ENCODE peak calls at places on chromosomes 1 and 21, in six cellular contexts. One of them, this sample, is unnamed. For H3K27me3, the result is how much of the 10 kb centered on the place peaks cover.

GRCh38 chr1:29912413-29912812 is 676.1 kb downstream of the PTPRU start:
- DNase-seq in tibial nerve: no peak
- DNase-seq in WERI-Rb-1: no peak
- DNase-seq in hepatocyte: peak
- DNase-seq in tibial artery: no peak
- DNase-seq in IMR-90: peak
- DNase-seq in this sample: no peak

GRCh38 chr1:212485895-212486590 is 53.3 kb downstream of the NENF start:
- DNase-seq in tibial nerve: peak
- DNase-seq in WERI-Rb-1: peak
- DNase-seq in IMR-90: peak
- DNase-seq in hepatocyte: peak
- DNase-seq in tibial artery: peak
- DNase-seq in this sample: no peak

GRCh38 chr1:106998431-106999002 is 58.0 kb upstream of the PRMT6 start:
- DNase-seq in WERI-Rb-1: no peak
- DNase-seq in hepatocyte: peak
- DNase-seq in tibial nerve: no peak
- DNase-seq in tibial artery: no peak
- DNase-seq in IMR-90: no peak
- DNase-seq in this sample: no peak

GRCh38 chr1:156106624-156107488 is 7.7 kb upstream of the LMNA start:
- DNase-seq in IMR-90: peak
- DNase-seq in tibial artery: no peak
- DNase-seq in hepatocyte: no peak
- DNase-seq in WERI-Rb-1: no peak
- DNase-seq in tibial nerve: peak
- DNase-seq in this sample: no peak

GRCh38 chr1:194372266-194372665 is 1185.9 kb upstream of the B3GALT2 start:
- DNase-seq in hepatocyte: no peak
- DNase-seq in tibial artery: no peak
- DNase-seq in IMR-90: no peak
- DNase-seq in tibial nerve: no peak
- DNase-seq in WERI-Rb-1: no peak
- DNase-seq in this sample: no peak

GRCh38 chr1:180198611-180199010 is 31.5 kb upstream of the LHX4 start:
- DNase-seq in IMR-90: no peak
- DNase-seq in tibial artery: no peak
- DNase-seq in hepatocyte: no peak
- DNase-seq in tibial nerve: no peak
- DNase-seq in WERI-Rb-1: no peak
- DNase-seq in this sample: no peak

GRCh38 chr1:57086141-57086540 is 120.3 kb upstream of the C8B start:
- DNase-seq in IMR-90: no peak
- DNase-seq in WERI-Rb-1: peak
- DNase-seq in tibial artery: no peak
- DNase-seq in tibial nerve: no peak
- DNase-seq in hepatocyte: no peak
- DNase-seq in this sample: no peak

GRCh38 chr1:26302733-26303405 is 3.6 kb downstream of the UBXN11 start:
- DNase-seq in WERI-Rb-1: no peak
- DNase-seq in hepatocyte: no peak
- DNase-seq in IMR-90: peak
- DNase-seq in tibial artery: no peak
- DNase-seq in tibial nerve: no peak
- DNase-seq in this sample: no peak

GRCh38 chr1:214447557-214447871 is 103.9 kb downstream of the PTPN14 start:
- DNase-seq in tibial artery: no peak
- DNase-seq in IMR-90: no peak
- DNase-seq in tibial nerve: no peak
- DNase-seq in hepatocyte: no peak
- DNase-seq in WERI-Rb-1: no peak
- DNase-seq in this sample: no peak

GRCh38 chr1:234902774-234903173 is 225.9 kb downstream of the TOMM20 start:
- DNase-seq in tibial nerve: no peak
- DNase-seq in IMR-90: no peak
- DNase-seq in tibial artery: no peak
- DNase-seq in hepatocyte: no peak
- DNase-seq in WERI-Rb-1: no peak
- DNase-seq in this sample: no peak

GRCh38 chr1:3002349-3003038 is 18.8 kb upstream of the ACTRT2 start:
- DNase-seq in hepatocyte: no peak
- DNase-seq in tibial artery: peak
- DNase-seq in WERI-Rb-1: no peak
- DNase-seq in tibial nerve: no peak
- DNase-seq in IMR-90: no peak
- DNase-seq in this sample: no peak

GRCh38 chr1:233631810-233632375 is 18.0 kb downstream of the KCNK1 start:
- DNase-seq in tibial artery: no peak
- DNase-seq in hepatocyte: no peak
- DNase-seq in IMR-90: no peak
- DNase-seq in tibial nerve: no peak
- DNase-seq in WERI-Rb-1: no peak
- DNase-seq in this sample: no peak

GRCh38 chr1:36628804-36629203 is 146.1 kb upstream of the CSF3R start:
- DNase-seq in WERI-Rb-1: no peak
- DNase-seq in hepatocyte: no peak
- DNase-seq in IMR-90: no peak
- DNase-seq in tibial nerve: no peak
- DNase-seq in tibial artery: no peak
- DNase-seq in this sample: no peak

GRCh38 chr1:75034376-75034775 is 99.8 kb upstream of the LHX8 start:
- DNase-seq in tibial nerve: no peak
- DNase-seq in WERI-Rb-1: peak
- DNase-seq in IMR-90: no peak
- DNase-seq in hepatocyte: peak
- DNase-seq in tibial artery: no peak
- DNase-seq in this sample: no peak

GRCh38 chr21:25733859-25734653 is 648 bp downstream of the ATP5PF start:
- DNase-seq in tibial artery: no peak
- DNase-seq in IMR-90: peak
- DNase-seq in WERI-Rb-1: no peak
- DNase-seq in hepatocyte: peak
- DNase-seq in tibial nerve: no peak
- DNase-seq in this sample: no peak

GRCh38 chr1:92096317-92096716 is 16.2 kb downstream of the BTBD8 start:
- DNase-seq in tibial artery: no peak
- DNase-seq in tibial nerve: no peak
- DNase-seq in WERI-Rb-1: no peak
- DNase-seq in hepatocyte: no peak
- DNase-seq in IMR-90: peak
- DNase-seq in this sample: no peak

GRCh38 chr1:68121536-68121935 is 71.1 kb upstream of the DIRAS3 start:
- DNase-seq in tibial nerve: no peak
- DNase-seq in hepatocyte: no peak
- DNase-seq in tibial artery: no peak
- DNase-seq in IMR-90: peak
- DNase-seq in WERI-Rb-1: no peak
- DNase-seq in this sample: no peak

DNA sequence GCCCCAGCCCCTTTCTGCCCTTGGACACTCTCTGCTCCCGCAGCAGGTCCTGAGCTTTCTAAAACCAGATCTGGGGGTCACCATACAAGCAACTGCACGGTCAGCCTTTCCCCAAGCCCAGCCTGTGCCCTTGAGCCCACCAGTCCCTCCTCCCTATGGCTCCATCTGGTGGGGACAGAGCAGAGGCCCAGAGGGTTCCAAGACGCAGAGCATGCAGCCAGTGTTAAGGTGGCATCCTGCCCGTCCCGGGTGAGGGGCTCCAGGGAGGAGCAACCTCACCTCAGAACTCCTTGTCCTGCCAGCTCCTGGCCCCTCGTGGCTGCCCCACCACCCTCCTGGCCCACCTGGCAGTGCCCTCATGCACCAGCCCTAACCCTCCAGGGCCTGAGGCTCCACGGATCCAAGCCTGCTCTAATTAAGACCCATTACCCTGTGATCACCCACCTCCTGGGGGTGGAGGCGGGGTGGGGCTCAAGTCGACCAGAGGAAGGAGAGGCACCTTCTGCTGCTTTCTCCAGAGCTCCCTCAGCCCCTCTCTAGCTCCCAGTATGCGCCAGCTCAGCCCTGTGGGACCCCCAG is 8.5 kb downstream of the CHD5 start:
- DNase-seq in IMR-90: no peak
- DNase-seq in tibial artery: no peak
- DNase-seq in WERI-Rb-1: peak
- DNase-seq in tibial nerve: no peak
- DNase-seq in hepatocyte: no peak
- DNase-seq in this sample: no peak
- TF ChIP-seq CTCF in IMR-90: peak
- TF ChIP-seq CTCF in tibial artery: no peak
- TF ChIP-seq CTCF in WERI-Rb-1: peak
- TF ChIP-seq CTCF in tibial nerve: no peak
- TF ChIP-seq CTCF in hepatocyte: no peak
- TF ChIP-seq CTCF in this sample: peak

DNA sequence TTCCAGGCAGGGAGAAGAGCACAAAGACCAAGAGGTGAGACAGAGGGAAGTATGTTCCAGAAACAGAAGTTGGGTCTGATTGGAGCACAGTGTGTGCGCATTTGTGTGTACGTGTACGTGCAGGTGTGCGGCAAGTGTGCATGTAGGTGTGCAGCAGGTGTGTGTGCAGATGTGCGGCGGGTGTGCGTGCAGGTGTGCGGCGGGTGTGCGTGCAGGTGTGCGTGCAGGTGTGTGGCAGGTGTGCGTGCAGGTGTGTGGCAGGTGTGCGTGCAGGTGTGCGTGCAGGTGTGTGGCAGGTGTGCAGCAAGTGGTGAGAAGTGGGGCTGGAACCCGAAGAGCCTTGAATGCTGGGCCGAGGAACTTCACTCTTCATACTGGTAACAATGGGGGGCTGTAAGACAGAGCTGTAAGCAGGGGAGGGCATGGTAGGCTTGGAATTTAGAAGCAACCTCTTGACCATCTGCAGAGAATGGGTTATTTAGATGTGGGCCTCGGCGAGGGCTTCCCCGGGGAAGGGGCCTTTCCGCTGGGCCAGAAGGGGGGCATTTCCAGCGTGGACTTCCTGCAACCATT is 118.0 kb upstream of the WNT4 start:
- DNase-seq in tibial artery: no peak
- DNase-seq in tibial nerve: no peak
- DNase-seq in WERI-Rb-1: no peak
- DNase-seq in IMR-90: no peak
- DNase-seq in hepatocyte: no peak
- DNase-seq in this sample: no peak
- H3K4me3 ChIP-seq in tibial artery: no peak
- H3K4me3 ChIP-seq in tibial nerve: no peak
- H3K4me3 ChIP-seq in WERI-Rb-1: no peak
- H3K4me3 ChIP-seq in IMR-90: no peak
- H3K4me3 ChIP-seq in hepatocyte: no peak
- H3K4me3 ChIP-seq in this sample: no peak

GRCh38 chr1:177163844-177164379 is 600 bp downstream of the ASTN1 start:
- DNase-seq in IMR-90: no peak
- DNase-seq in tibial artery: no peak
- DNase-seq in tibial nerve: no peak
- DNase-seq in WERI-Rb-1: peak
- DNase-seq in hepatocyte: no peak
- DNase-seq in this sample: no peak

GRCh38 chr1:177165069-177165439 is 542 bp upstream of the ASTN1 start:
- DNase-seq in tibial artery: no peak
- DNase-seq in tibial nerve: no peak
- DNase-seq in hepatocyte: no peak
- DNase-seq in WERI-Rb-1: no peak
- DNase-seq in IMR-90: no peak
- DNase-seq in this sample: no peak

GRCh38 chr1:177164380-177165068 is at the start of gene ASTN1:
- DNase-seq in WERI-Rb-1: peak
- DNase-seq in hepatocyte: no peak
- DNase-seq in IMR-90: no peak
- DNase-seq in tibial nerve: no peak
- DNase-seq in tibial artery: no peak
- DNase-seq in this sample: no peak
- H3K27me3 ChIP-seq in WERI-Rb-1: under half
- H3K27me3 ChIP-seq in hepatocyte: half or more
- H3K27me3 ChIP-seq in IMR-90: under half
- H3K27me3 ChIP-seq in tibial nerve: under half
- H3K27me3 ChIP-seq in tibial artery: under half
- H3K27me3 ChIP-seq in this sample: under half

GRCh38 chr1:166822385-166822784 is 16.9 kb upstream of the POGK start:
- DNase-seq in tibial nerve: no peak
- DNase-seq in hepatocyte: no peak
- DNase-seq in WERI-Rb-1: no peak
- DNase-seq in IMR-90: no peak
- DNase-seq in tibial artery: no peak
- DNase-seq in this sample: no peak
- TF ChIP-seq CTCF in tibial nerve: no peak
- TF ChIP-seq CTCF in hepatocyte: no peak
- TF ChIP-seq CTCF in WERI-Rb-1: no peak
- TF ChIP-seq CTCF in IMR-90: no peak
- TF ChIP-seq CTCF in tibial artery: no peak
- TF ChIP-seq CTCF in this sample: peak

This sample was measured in GM06990.